ENCODE peak calls at places on chromosomes 1 and 21, in four cellular contexts. M is CD8-positive, alpha-beta T cell; U is A549; P is fibroblast of lung. E is an unnamed sample.

GRCh38 chr1:81670286-81670685 is 130.4 kb upstream of the ADGRL2 start:
- DNase-seq in M (no peak), U (peak), P (peak), E (peak)

GRCh38 chr1:48610628-48611542 is 138.9 kb upstream of the SPATA6 start:
- DNase-seq in M (no peak), U (no peak), P (peak), E (no peak)

GRCh38 chr1:25944986-25945385 is 38.8 kb upstream of the STMN1 start:
- DNase-seq in M (no peak), U (no peak), P (no peak), E (no peak)

GRCh38 chr1:215749423-215749822 is 182.3 kb downstream of the KCTD3 start:
- DNase-seq in M (no peak), U (no peak), P (peak), E (peak)

GRCh38 chr1:40232444-40232843 is 15.3 kb upstream of the TMCO2 start:
- DNase-seq in M (no peak), U (no peak), P (no peak), E (no peak)

GRCh38 chr1:4346141-4346540 is 308.3 kb upstream of the AJAP1 start:
- DNase-seq in M (no peak), U (no peak), P (no peak), E (no peak)

GRCh38 chr1:94061513-94062443 is 59.2 kb downstream of the ABCA4 start:
- DNase-seq in M (no peak), U (peak), P (peak), E (peak)

GRCh38 chr1:204503122-204503912 is 8.7 kb upstream of the PIK3C2B start:
- DNase-seq in M (no peak), U (peak), P (peak), E (peak)

GRCh38 chr1:204928671-204929486 is 58.2 kb downstream of the NFASC start:
- DNase-seq in M (no peak), U (no peak), P (no peak), E (no peak)

GRCh38 chr1:184929711-184930202 is 44.6 kb downstream of the NIBAN1 start:
- DNase-seq in M (no peak), U (no peak), P (no peak), E (no peak)

GRCh38 chr1:73998348-73998959 is 199.5 kb downstream of the LRRIQ3 start:
- DNase-seq in M (no peak), U (peak), P (peak), E (peak)

GRCh38 chr1:110150330-110151174 is at the start of gene SLC6A17:
- DNase-seq in M (no peak), U (peak), P (peak), E (peak)

GRCh38 chr1:225926551-225927113 is 2.6 kb upstream of the PYCR2 start:
- DNase-seq in M (no peak), U (no peak), P (peak), E (no peak)

GRCh38 chr1:112713466-112714312 is 1.4 kb downstream of the PPM1J start:
- DNase-seq in M (no peak), U (no peak), P (no peak), E (no peak)

GRCh38 chr1:31944205-31945089 is 6.3 kb upstream of the PTP4A2 start:
- DNase-seq in M (peak), U (peak), P (peak), E (peak)

GRCh38 chr1:64514197-64514765 is 44.4 kb downstream of the CACHD1 start:
- DNase-seq in M (no peak), U (no peak), P (peak), E (no peak)

GRCh38 chr1:77514871-77515776 is 167.3 kb downstream of the ZZZ3 start:
- DNase-seq in M (no peak), U (peak), P (peak), E (no peak)

GRCh38 chr21:16891821-16892220 is 621.0 kb upstream of the CXADR start:
- DNase-seq in M (no peak), U (peak), P (peak), E (no peak)

GRCh38 chr1:187517508-187517907 is 688.8 kb downstream of the PLA2G4A start:
- DNase-seq in M (no peak), U (no peak), P (no peak), E (no peak)

GRCh38 chr1:41980872-41981653 is 62.3 kb upstream of the HIVEP3 start:
- DNase-seq in M (peak), U (no peak), P (peak), E (no peak)

DNA sequence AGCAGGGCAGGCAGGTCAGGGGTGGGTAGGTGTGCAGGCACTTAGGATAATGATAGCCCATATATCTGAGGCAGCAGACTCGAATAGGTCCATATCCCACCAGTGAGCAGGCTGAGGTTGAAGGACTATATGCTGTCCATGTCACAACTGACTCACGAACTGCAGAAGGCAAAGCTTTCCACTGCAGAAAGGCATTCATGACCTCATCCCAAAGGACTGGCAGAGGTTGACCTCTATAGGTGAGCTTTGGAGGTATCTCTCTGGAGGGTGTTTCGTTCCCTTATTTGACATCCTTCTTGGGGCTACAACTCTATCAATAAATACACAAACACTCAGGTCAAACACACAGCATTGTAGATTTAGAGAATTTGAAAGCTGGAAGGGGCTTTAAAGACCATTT is 42.8 kb upstream of the MARK1 start:
- DNase-seq in M (no peak), U (no peak), P (no peak), E (no peak)
- TF ChIP-seq CTCF in M (no peak), U (no peak), P (no peak), E (no peak)

GRCh38 chr1:168086438-168086837 is 50.3 kb downstream of the GPR161 start:
- DNase-seq in M (peak), U (no peak), P (no peak), E (no peak)
- H3K27ac ChIP-seq in M (no peak), U (no peak), P (no peak), E (no peak)

GRCh38 chr1:71390518-71390917 is 309.7 kb upstream of the ZRANB2 start:
- DNase-seq in M (no peak), U (no peak), P (no peak), E (no peak)

GRCh38 chr1:71393301-71393700 is 312.5 kb upstream of the ZRANB2 start:
- DNase-seq in M (no peak), U (no peak), P (no peak), E (no peak)
- TF ChIP-seq CTCF in M (no peak), U (no peak), P (no peak), E (no peak)

DNA sequence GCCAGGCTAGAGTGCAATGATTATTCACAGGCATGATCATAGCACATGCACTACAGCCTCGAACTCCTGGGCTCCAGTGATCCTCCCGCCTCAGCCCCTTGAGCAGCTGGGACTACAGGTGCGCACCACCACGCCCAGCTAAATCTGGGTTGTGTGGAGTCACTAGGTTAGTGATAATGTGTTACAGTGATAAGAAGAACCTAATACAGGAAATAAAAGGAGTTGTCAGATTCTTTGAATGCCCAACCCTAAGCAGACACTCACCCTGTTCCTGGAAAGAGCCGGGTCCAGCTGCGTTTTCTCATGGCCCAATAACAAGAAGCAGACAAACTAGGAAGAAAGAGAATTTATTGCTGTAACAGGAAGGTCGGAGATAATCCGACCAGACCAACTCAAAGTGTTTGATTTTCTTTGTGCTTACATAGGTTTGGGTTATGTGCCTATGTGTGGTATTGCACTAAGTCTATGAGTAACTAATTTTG is 8.8 kb downstream of the IFNGR2 start:
- DNase-seq in M (no peak), U (no peak), P (no peak), E (no peak)
- H3K27ac ChIP-seq in M (no peak), U (no peak), P (no peak), E (peak)

GRCh38 chr1:33374336-33375105 is 53.6 kb upstream of the A3GALT2 start:
- DNase-seq in M (no peak), U (no peak), P (peak), E (no peak)

GRCh38 chr1:33372162-33372561 is 51.3 kb upstream of the A3GALT2 start:
- DNase-seq in M (no peak), U (no peak), P (no peak), E (no peak)

GRCh38 chr1:33371334-33371733 is 50.4 kb upstream of the A3GALT2 start:
- DNase-seq in M (no peak), U (no peak), P (no peak), E (no peak)

GRCh38 chr1:33373606-33374005 is 52.7 kb upstream of the A3GALT2 start:
- DNase-seq in M (no peak), U (no peak), P (no peak), E (no peak)

DNA sequence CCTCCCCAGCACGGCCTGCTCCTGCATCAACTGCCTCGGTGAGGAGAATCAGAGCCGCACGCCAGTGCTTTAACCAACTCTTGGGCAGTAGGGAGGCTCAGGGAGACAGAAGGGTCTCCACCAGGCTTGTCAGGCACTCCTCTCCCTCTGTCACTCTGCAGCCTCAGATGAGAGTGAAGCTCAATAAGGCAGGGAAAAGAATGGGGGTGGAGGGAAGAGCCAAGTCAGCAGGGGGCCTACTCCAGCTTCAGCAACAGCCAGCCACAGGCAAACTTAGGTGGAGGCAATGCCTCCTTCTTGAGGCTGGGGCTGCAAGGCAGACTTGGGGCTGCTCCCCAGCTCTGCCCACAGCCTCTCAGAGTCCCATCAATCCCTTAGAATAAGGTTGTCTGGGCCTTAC is 51.8 kb upstream of the A3GALT2 start:
- DNase-seq in M (no peak), U (no peak), P (no peak), E (no peak)
- TF ChIP-seq CTCF in M (no peak), U (no peak), P (peak), E (no peak)

DNA sequence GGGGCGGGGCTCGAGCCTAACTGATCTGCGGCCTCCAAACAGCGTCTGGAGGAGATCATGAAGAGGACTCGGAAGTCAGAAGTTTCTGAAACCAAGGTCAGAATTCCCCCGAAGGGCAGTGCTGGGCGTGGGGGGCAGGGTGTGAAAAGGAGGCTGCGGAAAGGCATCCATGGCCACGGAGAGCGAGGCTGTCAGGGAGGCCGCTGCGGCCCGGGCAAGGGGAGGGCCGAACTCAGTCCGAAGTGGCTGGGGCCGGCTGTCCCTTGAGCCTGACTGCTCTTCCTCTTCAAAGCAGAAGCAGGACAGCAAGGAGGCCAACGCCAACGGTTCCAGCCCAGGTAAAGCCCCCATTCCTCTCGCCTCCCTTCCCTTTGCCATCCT is 23.2 kb downstream of the MAP7D1 start:
- DNase-seq in M (no peak), U (no peak), P (no peak), E (no peak)
- H3K27ac ChIP-seq in M (no peak), U (no peak), P (no peak), E (peak)

DNA sequence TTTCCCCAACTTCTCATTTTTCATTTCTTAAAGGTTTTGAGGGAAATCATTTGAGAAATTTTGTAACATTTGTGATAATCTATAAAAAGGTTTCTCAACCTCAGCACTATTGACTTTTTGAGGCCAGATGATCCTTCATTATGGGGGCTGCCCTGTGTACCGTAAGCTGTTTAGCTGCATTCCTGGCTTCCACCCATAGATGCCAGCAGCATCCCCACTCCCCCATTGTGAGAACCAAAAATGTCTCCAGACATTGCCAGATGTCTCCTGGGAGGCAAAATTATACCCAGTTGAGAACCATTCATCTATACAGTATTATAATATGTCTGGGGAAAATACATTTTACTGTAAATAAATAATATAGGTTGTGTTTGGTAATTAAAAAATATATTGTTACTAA is 146.0 kb downstream of the PBX1 start:
- DNase-seq in M (no peak), U (no peak), P (no peak), E (no peak)
- TF ChIP-seq CTCF in M (no peak), U (no peak), P (peak), E (no peak)

E was measured in RWPE1.